ENCODE peak calls at places on chromosomes 5 and 9, in seven cellular contexts. B, T, M, K, D, X and L are unnamed samples.

GRCh38 chr5:144484124-144484897 is 313.6 kb downstream of the KCTD16 start:
- DNase-seq in D (no peak), T (no peak), B (no peak), K (no peak), X (no peak), M (peak; percentile 92), L (no peak)

GRCh38 chr9:135278586-135278985 is 191.1 kb downstream of the OLFM1 start:
- DNase-seq in K (no peak), D (no peak), B (no peak), M (no peak), X (no peak), T (no peak), L (no peak)

GRCh38 chr5:139481580-139482049 is 943 bp downstream of the STING1 start:
- DNase-seq in T (no peak), M (no peak), X (peak; percentile 52), K (no peak), D (peak; percentile 70), B (peak; percentile 78), L (peak; percentile 31)

GRCh38 chr9:95148121-95148520 is 169.4 kb downstream of the FANCC start:
- DNase-seq in T (no peak), X (no peak), B (no peak), K (no peak), D (no peak), M (no peak), L (no peak)

GRCh38 chr9:79583957-79584654 is 12.3 kb downstream of the TLE4 start:
- DNase-seq in T (peak; percentile 85), B (peak; percentile 90), M (no peak), K (no peak), D (peak; percentile 81), X (no peak), L (peak; percentile 64)

GRCh38 chr9:99998266-99998665 is 91.8 kb downstream of the STX17 start:
- DNase-seq in D (no peak), X (no peak), K (no peak), B (no peak), T (peak; percentile 79), M (no peak), L (no peak)

GRCh38 chr9:26779072-26779471 is 113.5 kb downstream of the CAAP1 start:
- DNase-seq in M (no peak), K (peak; percentile 46), B (no peak), D (no peak), T (no peak), X (no peak), L (no peak)

GRCh38 chr5:28648108-28648507 is 1609.7 kb upstream of the CDH9 start:
- DNase-seq in T (peak; percentile 46), K (no peak), X (no peak), D (no peak), B (no peak), M (peak; percentile 35), L (no peak)

GRCh38 chr9:36488322-36488838 is 84.3 kb upstream of the MELK start:
- DNase-seq in D (no peak), X (no peak), M (no peak), T (peak; percentile 75), B (peak; percentile 76), K (no peak), L (no peak)

GRCh38 chr9:91186311-91187101 is 175.2 kb downstream of the AUH start:
- DNase-seq in T (no peak), D (no peak), B (no peak), M (peak; percentile 36), X (no peak), K (no peak), L (no peak)

GRCh38 chr9:136802321-136802720 is 5.4 kb upstream of the RABL6 start:
- DNase-seq in T (no peak), D (no peak), M (no peak), X (no peak), B (no peak), K (no peak), L (no peak)

GRCh38 chr5:123696948-123697347 is 185.0 kb downstream of the CSNK1G3 start:
- DNase-seq in D (no peak), T (no peak), X (peak; percentile 79), K (no peak), M (no peak), B (no peak), L (no peak)

GRCh38 chr5:173291722-173292658 is 36.2 kb downstream of the STC2 start:
- DNase-seq in M (peak; percentile 23), D (no peak), T (peak; percentile 79), X (peak; percentile 50), K (no peak), B (no peak), L (no peak)

GRCh38 chr9:134626141-134626423 is 15.5 kb upstream of the COL5A1 start:
- DNase-seq in B (no peak), D (peak; percentile 9), X (no peak), T (peak; percentile 43), M (no peak), K (no peak), L (no peak)

GRCh38 chr5:32225445-32225844 is 51.3 kb upstream of the GOLPH3 start:
- DNase-seq in B (no peak), T (no peak), D (no peak), M (peak; percentile 35), X (peak; percentile 44), K (no peak), L (no peak)

GRCh38 chr5:57215629-57216195 is 41.9 kb downstream of the GPBP1 start:
- DNase-seq in K (no peak), T (no peak), D (no peak), M (no peak), B (no peak), X (peak; percentile 34), L (no peak)

GRCh38 chr5:38339446-38339845 is 81.1 kb downstream of the EGFLAM start:
- DNase-seq in X (no peak), D (no peak), T (peak; percentile 70), B (no peak), M (no peak), K (no peak), L (no peak)

GRCh38 chr5:32329395-32329834 is 16.7 kb upstream of the MTMR12 start:
- DNase-seq in T (peak; percentile 89), K (peak; percentile 54), B (peak; percentile 80), D (peak; percentile 63), M (peak; percentile 45), X (peak; percentile 78), L (peak; percentile 77)

GRCh38 chr5:137880313-137880712 is 8.9 kb upstream of the PKD2L2 start:
- DNase-seq in D (no peak), T (no peak), B (no peak), X (no peak), K (no peak), M (no peak), L (no peak)

GRCh38 chr5:435961-436640 is 6.9 kb upstream of the EXOC3 start:
- DNase-seq in K (no peak), B (peak; percentile 63), X (peak; percentile 21), M (no peak), D (peak; percentile 36), T (peak; percentile 72), L (no peak)

GRCh38 chr5:132495063-132495671 is 4.6 kb upstream of the IRF1 start:
- DNase-seq in B (peak; percentile 81), T (no peak), M (no peak), X (no peak), K (no peak), D (no peak), L (peak; percentile 16)

GRCh38 chr9:116073826-116074225 is 79.8 kb upstream of the PAPPA start:
- DNase-seq in X (peak; percentile 72), M (peak; percentile 97), D (peak; percentile 44), K (no peak), T (no peak), B (no peak), L (no peak)

DNA sequence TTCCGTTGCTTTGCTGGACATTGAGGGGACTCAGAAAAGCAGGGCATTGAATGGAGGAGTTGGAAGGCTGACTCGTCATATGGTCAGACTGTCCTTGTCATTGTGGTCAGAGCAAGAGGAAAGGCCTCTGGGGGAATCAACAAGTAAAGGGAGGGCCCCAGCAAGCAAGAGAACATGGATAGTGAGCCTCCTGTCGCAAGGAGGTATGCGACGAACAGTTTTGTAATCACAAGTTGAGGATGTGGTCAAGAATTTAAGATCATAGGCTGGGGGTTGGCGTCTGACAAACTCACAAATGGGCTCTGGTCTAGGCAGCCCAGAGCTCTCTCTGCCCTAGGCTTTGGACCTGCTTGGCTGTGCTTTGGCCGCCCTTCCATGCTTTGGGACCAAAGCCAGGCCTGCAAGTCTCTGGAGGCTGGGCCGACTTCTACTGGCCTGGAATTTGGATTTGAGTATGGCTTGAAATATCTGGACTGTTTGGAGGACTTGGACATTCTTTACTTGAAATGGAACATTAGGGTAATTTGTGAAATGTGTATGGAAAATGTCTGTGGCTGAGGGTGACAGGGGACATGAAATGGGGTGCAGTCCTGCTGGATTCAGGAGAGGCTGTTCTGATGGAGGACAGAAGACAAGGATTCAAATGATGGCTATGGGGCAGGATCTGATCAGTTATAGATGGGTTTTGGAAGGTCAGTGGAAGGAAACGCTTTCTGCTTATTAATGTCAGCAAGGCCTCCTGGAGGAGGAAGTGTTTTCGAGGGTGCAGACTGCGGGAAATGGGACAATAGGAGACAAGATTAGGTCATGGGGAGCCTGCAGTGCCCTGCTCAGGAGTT is 19.2 kb upstream of the NDST1 start:
- DNase-seq in T (no peak), X (peak; percentile 92), K (no peak), D (peak; percentile 87), M (peak; percentile 87), B (no peak), L (peak; percentile 73)
- H3K4me3 ChIP-seq in T (no peak overlapping the region), X (no peak overlapping the region), K (no peak overlapping the region), D (no peak overlapping the region), M (peak overlapping the region; percentile 62), B (no peak overlapping the region), L (no peak overlapping the region)

GRCh38 chr5:170111088-170111796 is 5.5 kb downstream of the FOXI1 start:
- DNase-seq in T (peak; percentile 78), B (no peak), X (no peak), K (no peak), D (no peak), M (no peak), L (no peak)
- H3K27me3 ChIP-seq in T (no peaks in the 10 kb centered on the region), B (peaks cover 2% of the 10 kb centered on the region), X (no peaks in the 10 kb centered on the region), K (no peaks in the 10 kb centered on the region), D (no peaks in the 10 kb centered on the region), M (no peaks in the 10 kb centered on the region), L (no peaks in the 10 kb centered on the region)

GRCh38 chr9:110655723-110656641 is 12.6 kb upstream of the MUSK start:
- DNase-seq in X (peak; percentile 91), D (peak; percentile 40), M (no peak), T (no peak), K (no peak), B (no peak), L (no peak)
- H3K27ac ChIP-seq in X (no peak overlapping the region), D (peak overlapping the region; percentile 71), M (peak overlapping the region; percentile 30), T (no peak overlapping the region), K (no peak overlapping the region), B (no peak overlapping the region), L (no peak overlapping the region)

GRCh38 chr5:58261605-58262004 is 198.3 kb downstream of the PLK2 start:
- DNase-seq in B (no peak), D (no peak), M (peak; percentile 82), X (peak; percentile 78), K (no peak), T (no peak), L (no peak)

GRCh38 chr5:58259685-58260152 is 200.2 kb downstream of the PLK2 start:
- DNase-seq in T (peak; percentile 86), X (peak; percentile 64), K (peak; percentile 10), M (peak; percentile 98), B (no peak), D (no peak), L (peak; percentile 7)

GRCh38 chr5:58262226-58262625 is 197.7 kb downstream of the PLK2 start:
- DNase-seq in B (no peak), K (no peak), T (no peak), D (no peak), X (no peak), M (peak; percentile 61), L (no peak)

GRCh38 chr5:58258984-58259684 is 200.8 kb downstream of the PLK2 start:
- DNase-seq in M (no peak), D (no peak), T (no peak), X (no peak), K (no peak), B (no peak), L (no peak)

GRCh38 chr5:58260243-58260642 is 199.6 kb downstream of the PLK2 start:
- DNase-seq in K (no peak), B (no peak), D (no peak), T (no peak), X (no peak), M (no peak), L (no peak)
- H3K4me3 ChIP-seq in K (no peak overlapping the region), B (no peak overlapping the region), D (no peak overlapping the region), T (peak overlapping the region; percentile 41), X (no peak overlapping the region), M (no peak overlapping the region), L (no peak overlapping the region)